ENCODE peak calls at places on chromosome 19, in four cellular contexts. Q, M, P and X are unnamed samples. For H3K36me3 and H3K9me3, the result is how much of the 10 kb centered on the place peaks cover.

GRCh38 chr19:15672580-15673175 is at the start of gene CYP4F12:
- DNase-seq in Q (no peak), M (no peak), P (peak), X (peak)

GRCh38 chr19:33771308-33772101 is 25.2 kb upstream of the KCTD15 start:
- DNase-seq in Q (peak), M (no peak), P (peak), X (peak)

GRCh38 chr19:42475366-42475765 is 32.6 kb upstream of the CXCL17 start:
- DNase-seq in Q (no peak), M (no peak), P (no peak), X (no peak)

GRCh38 chr19:16143399-16144215 is at the start of gene HSH2D:
- DNase-seq in Q (peak), M (no peak), P (no peak), X (no peak)

GRCh38 chr19:53541971-53542370 is 4.0 kb downstream of the ZNF331 start:
- DNase-seq in Q (no peak), M (no peak), P (no peak), X (no peak)

GRCh38 chr19:55131421-55131820 is 14.0 kb upstream of the PPP1R12C start:
- DNase-seq in Q (no peak), M (no peak), P (peak), X (no peak)

GRCh38 chr19:4694211-4694987 is 24.3 kb upstream of the MYDGF start:
- DNase-seq in Q (no peak), M (peak), P (peak), X (peak)

GRCh38 chr19:19418548-19419260 is 13.2 kb downstream of the GATAD2A start:
- DNase-seq in Q (no peak), M (peak), P (no peak), X (no peak)

GRCh38 chr19:51337861-51338562 is 3.9 kb downstream of the VSIG10L start:
- DNase-seq in Q (no peak), M (no peak), P (no peak), X (no peak)

GRCh38 chr19:35049456-35049855 is 7.9 kb downstream of the HPN start:
- DNase-seq in Q (no peak), M (no peak), P (no peak), X (no peak)

GRCh38 chr19:47776568-47776967 is 1.9 kb upstream of the SELENOW start:
- DNase-seq in Q (no peak), M (no peak), P (no peak), X (no peak)

GRCh38 chr19:38288127-38288855 is 15.8 kb upstream of the C19orf33 start:
- DNase-seq in Q (no peak), M (no peak), P (no peak), X (no peak)

GRCh38 chr19:9329999-9330398 is 6.0 kb downstream of the ZNF559 start:
- DNase-seq in Q (no peak), M (no peak), P (no peak), X (no peak)

GRCh38 chr19:47891622-47891922 is 5.5 kb upstream of the SULT2A1 start:
- DNase-seq in Q (no peak), M (no peak), P (no peak), X (no peak)

GRCh38 chr19:47511681-47512080 is 3.2 kb downstream of the NAPA start:
- DNase-seq in Q (no peak), M (no peak), P (no peak), X (peak)

GRCh38 chr19:3154957-3155736 is 19.3 kb downstream of the GNA15 start:
- DNase-seq in Q (peak), M (peak), P (peak), X (peak)
- H3K4me3 ChIP-seq in Q (peak), M (peak), P (no peak), X (no peak)

GRCh38 chr19:1392407-1392806 is 8.7 kb downstream of the NDUFS7 start:
- DNase-seq in Q (no peak), M (no peak), P (no peak), X (no peak)

GRCh38 chr19:1388637-1389026 is 4.9 kb downstream of the NDUFS7 start:
- DNase-seq in Q (no peak), M (no peak), P (no peak), X (no peak)

GRCh38 chr19:1392939-1393530 is 8.3 kb downstream of the GAMT start:
- DNase-seq in Q (no peak), M (no peak), P (no peak), X (no peak)

GRCh38 chr19:1389033-1389940 is 5.6 kb downstream of the NDUFS7 start:
- DNase-seq in Q (no peak), M (no peak), P (no peak), X (no peak)

DNA sequence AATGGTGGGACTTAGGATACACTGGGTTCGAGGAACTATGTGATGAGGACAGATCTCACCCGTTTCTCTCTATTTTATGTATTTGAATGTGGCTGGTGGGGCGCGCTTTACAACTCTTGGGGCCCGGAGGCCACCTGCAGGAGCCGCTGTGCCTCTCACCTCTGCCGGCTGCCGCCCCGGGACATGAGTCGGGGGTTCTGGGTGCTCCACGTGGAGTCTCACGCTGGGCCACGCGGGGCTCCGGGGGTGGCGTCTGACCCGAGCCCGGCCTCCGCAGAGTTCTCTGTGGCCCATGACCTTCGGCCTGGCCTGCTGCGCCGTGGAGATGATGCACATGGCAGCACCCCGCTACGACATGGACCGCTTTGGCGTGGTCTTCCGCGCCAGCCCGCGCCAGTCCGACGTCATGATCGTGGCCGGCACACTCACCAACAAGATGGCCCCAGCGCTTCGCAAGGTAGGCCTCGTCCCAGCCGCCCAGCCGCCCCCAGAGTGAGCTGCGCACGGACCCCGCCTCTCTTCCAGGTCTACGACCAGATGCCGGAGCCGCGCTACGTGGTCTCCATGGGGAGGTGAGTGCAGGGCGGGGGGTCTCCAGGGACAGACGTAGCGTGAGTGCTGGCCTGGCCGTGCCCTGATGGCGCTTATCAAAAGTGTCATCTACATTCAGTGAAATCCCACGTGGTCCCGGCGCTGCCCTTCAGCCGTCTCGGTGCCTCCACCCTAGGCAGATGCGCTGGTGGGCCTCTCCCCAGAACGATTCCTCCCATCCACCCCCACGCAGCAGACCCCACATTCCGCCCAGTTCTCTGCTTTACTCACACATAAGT is 7.1 kb downstream of the NDUFS7 start:
- DNase-seq in Q (no peak), M (no peak), P (no peak), X (no peak)
- H3K36me3 ChIP-seq in Q (under half), M (under half), P (under half), X (under half)

DNA sequence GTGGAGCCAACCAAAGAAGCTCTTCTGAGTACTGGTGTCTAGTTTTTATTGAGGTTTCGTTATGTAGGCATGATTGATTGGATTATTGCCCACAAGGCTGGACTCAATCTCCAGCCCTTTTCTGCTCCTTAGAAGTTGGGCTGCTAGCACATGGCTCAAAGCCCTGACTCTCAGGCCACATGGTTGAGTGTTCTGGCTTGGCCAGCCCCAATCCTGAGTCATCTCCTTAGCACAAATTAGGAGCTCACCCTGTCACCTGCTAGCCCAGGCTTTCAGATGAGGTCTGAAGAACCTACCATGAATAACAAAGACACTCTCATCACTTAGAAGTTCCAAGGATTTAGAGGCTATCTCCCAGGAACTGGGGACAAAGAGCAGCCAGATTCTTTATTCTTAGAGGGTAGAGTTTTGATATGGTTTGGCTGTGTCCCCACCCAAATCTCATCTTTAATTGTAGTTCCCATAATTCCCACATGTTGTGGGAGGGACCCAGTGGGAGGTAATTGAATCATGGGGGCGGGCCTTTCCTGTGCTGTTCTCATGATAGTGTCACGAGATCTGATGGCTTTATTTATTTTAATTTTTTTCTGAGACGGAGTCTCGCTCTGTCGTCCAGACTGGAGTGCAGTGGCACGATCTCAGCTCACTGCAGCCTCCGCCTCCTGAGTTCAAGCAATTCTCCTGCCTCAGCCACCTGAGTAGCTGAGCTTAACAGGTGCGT is 11.3 kb downstream of the DPY19L3 start:
- DNase-seq in Q (no peak), M (peak), P (no peak), X (peak)
- H3K9me3 ChIP-seq in Q (under half), M (under half), P (under half), X (under half)

DNA sequence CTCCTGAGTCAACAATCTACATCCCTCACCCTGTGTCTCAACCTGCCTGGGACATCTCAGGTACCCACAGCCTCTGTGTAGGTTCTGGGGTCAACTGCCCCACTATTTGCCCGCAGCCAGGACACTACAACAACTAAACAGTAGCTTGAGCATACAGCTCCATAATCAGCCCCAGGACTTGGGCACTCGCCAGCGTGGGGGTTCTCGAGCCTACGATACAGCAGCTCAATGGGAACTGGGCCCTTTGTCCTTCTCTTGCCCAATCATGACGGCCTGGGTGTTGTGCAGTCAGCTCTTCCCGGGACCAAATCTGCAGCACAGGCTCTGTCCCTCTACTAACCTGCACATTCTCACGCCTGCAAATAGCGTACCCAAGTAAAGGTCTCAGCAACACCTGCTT is 1.3 kb downstream of the ZNF180 start:
- DNase-seq in Q (no peak), M (no peak), P (no peak), X (no peak)
- H3K4me3 ChIP-seq in Q (peak), M (peak), P (no peak), X (no peak)

DNA sequence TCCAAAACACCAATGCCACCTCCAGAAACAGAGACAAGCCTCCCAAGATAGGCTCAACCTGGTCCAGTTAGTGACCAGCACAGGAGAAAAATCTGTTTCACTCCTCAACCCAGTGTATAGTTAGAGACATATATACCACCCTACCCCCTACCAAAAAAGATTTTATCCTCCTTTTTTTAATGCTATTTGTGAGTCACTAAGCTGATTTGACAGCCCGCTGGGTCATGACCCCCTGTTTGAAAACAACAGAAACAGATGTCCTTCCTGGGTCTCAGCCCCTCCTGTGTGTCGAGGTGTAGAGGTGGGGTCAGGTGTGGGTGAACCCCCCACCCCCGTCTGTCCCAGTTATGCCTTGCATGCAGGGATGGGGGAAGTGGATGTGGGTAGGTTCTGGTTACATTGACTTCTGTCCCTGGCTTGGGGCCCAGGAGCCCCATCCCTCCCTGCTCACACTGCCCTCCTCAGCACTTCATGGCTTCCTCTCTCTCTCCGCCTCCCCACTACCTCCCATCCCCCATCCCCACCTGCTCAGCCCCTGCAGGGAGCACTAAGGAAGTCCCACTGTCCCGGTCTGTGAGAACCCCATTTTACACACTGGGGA is 14.0 kb upstream of the TOMM40 start:
- DNase-seq in Q (no peak), M (no peak), P (no peak), X (no peak)
- H3K36me3 ChIP-seq in Q (under half), M (under half), P (under half), X (under half)

GRCh38 chr19:21580101-21580500 is 74.7 kb downstream of the ZNF429 start:
- DNase-seq in Q (no peak), M (no peak), P (no peak), X (no peak)
- H3K9me3 ChIP-seq in Q (under half), M (under half), P (under half), X (under half)

GRCh38 chr19:13016628-13017305 is 21.5 kb downstream of the NFIX start:
- DNase-seq in Q (no peak), M (no peak), P (no peak), X (peak)

GRCh38 chr19:13017306-13018036 is 22.2 kb downstream of the NFIX start:
- DNase-seq in Q (no peak), M (no peak), P (peak), X (peak)

GRCh38 chr19:13018037-13018914 is 23.0 kb downstream of the NFIX start:
- DNase-seq in Q (no peak), M (peak), P (peak), X (peak)

GRCh38 chr19:13020002-13020414 is 24.7 kb downstream of the NFIX start:
- DNase-seq in Q (no peak), M (peak), P (no peak), X (no peak)

GRCh38 chr19:13019330-13019729 is 24.1 kb downstream of the NFIX start:
- DNase-seq in Q (no peak), M (no peak), P (no peak), X (no peak)
- H3K4me3 ChIP-seq in Q (no peak), M (no peak), P (no peak), X (no peak)

DNA sequence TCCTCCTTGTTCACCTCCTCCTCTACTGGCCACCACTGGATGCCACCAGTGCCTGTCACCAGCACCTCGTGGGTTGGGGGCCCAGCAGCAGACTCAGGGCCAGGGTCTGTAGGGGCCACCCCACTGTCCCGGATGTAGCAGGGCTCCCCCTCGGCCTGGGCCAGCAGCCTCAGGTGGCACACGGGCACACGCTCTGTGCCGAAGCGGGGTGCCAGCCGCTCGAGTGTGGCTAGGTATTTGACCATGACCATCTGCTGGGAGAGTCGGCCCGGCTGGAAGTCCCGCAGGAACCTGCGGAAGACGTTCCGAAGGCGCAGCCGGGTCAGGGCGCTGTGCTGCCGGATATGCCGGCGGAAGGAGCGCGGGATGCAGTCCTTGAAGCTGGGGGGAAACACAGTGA is 14.9 kb downstream of the TYK2 start:
- DNase-seq in Q (no peak), M (no peak), P (no peak), X (no peak)
- H3K36me3 ChIP-seq in Q (under half), M (under half), P (under half), X (half or more)

DNA sequence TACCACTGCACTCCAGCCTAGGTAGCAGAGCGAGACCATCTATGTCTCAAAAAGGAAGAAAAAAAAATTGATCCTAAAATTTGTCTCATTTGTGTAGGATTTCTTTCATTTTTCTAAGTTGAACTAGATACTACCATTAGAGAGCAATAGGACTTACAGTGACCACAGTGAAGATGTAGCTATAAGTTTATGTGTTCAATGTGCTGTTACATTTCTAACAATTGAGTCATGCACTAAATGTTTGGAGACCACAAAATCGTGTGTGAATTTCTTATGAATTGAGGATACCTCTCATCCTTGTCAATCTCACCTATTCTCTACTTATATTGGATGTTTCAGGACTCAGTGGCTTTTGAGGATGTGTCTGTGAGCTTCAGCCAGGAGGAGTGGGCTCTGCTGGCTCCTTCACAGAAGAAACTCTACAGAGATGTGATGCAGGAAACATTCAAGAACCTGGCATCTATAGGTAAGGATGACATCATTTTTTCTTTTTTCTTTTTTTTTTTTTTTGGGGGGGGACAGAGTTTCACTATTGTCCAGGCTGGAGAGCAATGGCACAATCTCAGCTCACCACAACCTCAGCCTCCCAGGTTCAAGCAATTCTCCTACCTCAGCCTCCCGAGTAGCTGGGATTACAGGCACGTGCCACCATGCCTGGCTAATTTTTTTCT is 12.8 kb downstream of the ZNF791 start:
- DNase-seq in Q (no peak), M (peak), P (no peak), X (no peak)
- H3K9me3 ChIP-seq in Q (under half), M (under half), P (under half), X (half or more)